ENCODE peak calls at places on chromosome 19, in five cellular contexts. One of them, this sample, is unnamed.

GRCh38 chr19:35882074-35882832 is 13.9 kb downstream of the APLP1 start:
- DNase-seq in stimulated activated CD8-positive, alpha-beta memory T cell treated with anti-CD3 and anti-CD28 coated beads, Interleukin-12 subunit alpha, Interleukin-12 subunit beta, amount 100 ng/mL, for 4 hours: no peak
- DNase-seq in body of pancreas: peak; percentile 51
- DNase-seq in Panc1: peak; percentile 87
- DNase-seq in activated CD8-positive, alpha-beta memory T cell treated with anti-CD3 and anti-CD28 coated beads, Interleukin-2, amount 50 U/mL, for 4 hours: no peak
- DNase-seq in this sample: peak; percentile 54

GRCh38 chr19:55251296-55252081 is 7.3 kb downstream of the PPP6R1 start:
- DNase-seq in body of pancreas: no peak
- DNase-seq in Panc1: no peak
- DNase-seq in stimulated activated CD8-positive, alpha-beta memory T cell treated with anti-CD3 and anti-CD28 coated beads, Interleukin-12 subunit alpha, Interleukin-12 subunit beta, amount 100 ng/mL, for 4 hours: peak; percentile 34
- DNase-seq in activated CD8-positive, alpha-beta memory T cell treated with anti-CD3 and anti-CD28 coated beads, Interleukin-2, amount 50 U/mL, for 4 hours: peak; percentile 44
- DNase-seq in this sample: no peak

GRCh38 chr19:16435999-16436650 is 35.6 kb downstream of the EPS15L1 start:
- DNase-seq in body of pancreas: no peak
- DNase-seq in Panc1: no peak
- DNase-seq in stimulated activated CD8-positive, alpha-beta memory T cell treated with anti-CD3 and anti-CD28 coated beads, Interleukin-12 subunit alpha, Interleukin-12 subunit beta, amount 100 ng/mL, for 4 hours: no peak
- DNase-seq in activated CD8-positive, alpha-beta memory T cell treated with anti-CD3 and anti-CD28 coated beads, Interleukin-2, amount 50 U/mL, for 4 hours: no peak
- DNase-seq in this sample: no peak

GRCh38 chr19:55635334-55635717 is 5.5 kb upstream of the ZNF580 start:
- DNase-seq in stimulated activated CD8-positive, alpha-beta memory T cell treated with anti-CD3 and anti-CD28 coated beads, Interleukin-12 subunit alpha, Interleukin-12 subunit beta, amount 100 ng/mL, for 4 hours: no peak
- DNase-seq in body of pancreas: no peak
- DNase-seq in activated CD8-positive, alpha-beta memory T cell treated with anti-CD3 and anti-CD28 coated beads, Interleukin-2, amount 50 U/mL, for 4 hours: no peak
- DNase-seq in Panc1: no peak
- DNase-seq in this sample: no peak

GRCh38 chr19:4066176-4066606 is 508 bp downstream of the ZBTB7A start:
- DNase-seq in stimulated activated CD8-positive, alpha-beta memory T cell treated with anti-CD3 and anti-CD28 coated beads, Interleukin-12 subunit alpha, Interleukin-12 subunit beta, amount 100 ng/mL, for 4 hours: peak; percentile 52
- DNase-seq in Panc1: no peak
- DNase-seq in body of pancreas: no peak
- DNase-seq in activated CD8-positive, alpha-beta memory T cell treated with anti-CD3 and anti-CD28 coated beads, Interleukin-2, amount 50 U/mL, for 4 hours: peak; percentile 70
- DNase-seq in this sample: no peak

GRCh38 chr19:3324405-3324856 is 42.0 kb upstream of the NFIC start:
- DNase-seq in Panc1: peak; percentile 39
- DNase-seq in activated CD8-positive, alpha-beta memory T cell treated with anti-CD3 and anti-CD28 coated beads, Interleukin-2, amount 50 U/mL, for 4 hours: peak; percentile 74
- DNase-seq in stimulated activated CD8-positive, alpha-beta memory T cell treated with anti-CD3 and anti-CD28 coated beads, Interleukin-12 subunit alpha, Interleukin-12 subunit beta, amount 100 ng/mL, for 4 hours: peak; percentile 44
- DNase-seq in body of pancreas: peak; percentile 74
- DNase-seq in this sample: no peak

GRCh38 chr19:53596056-53596455 is 35.7 kb upstream of the DPRX start:
- DNase-seq in activated CD8-positive, alpha-beta memory T cell treated with anti-CD3 and anti-CD28 coated beads, Interleukin-2, amount 50 U/mL, for 4 hours: no peak
- DNase-seq in Panc1: no peak
- DNase-seq in body of pancreas: no peak
- DNase-seq in stimulated activated CD8-positive, alpha-beta memory T cell treated with anti-CD3 and anti-CD28 coated beads, Interleukin-12 subunit alpha, Interleukin-12 subunit beta, amount 100 ng/mL, for 4 hours: no peak
- DNase-seq in this sample: no peak

GRCh38 chr19:1045247-1045603 is 5.3 kb downstream of the ABCA7 start:
- DNase-seq in Panc1: no peak
- DNase-seq in activated CD8-positive, alpha-beta memory T cell treated with anti-CD3 and anti-CD28 coated beads, Interleukin-2, amount 50 U/mL, for 4 hours: peak; percentile 46
- DNase-seq in body of pancreas: peak; percentile 50
- DNase-seq in stimulated activated CD8-positive, alpha-beta memory T cell treated with anti-CD3 and anti-CD28 coated beads, Interleukin-12 subunit alpha, Interleukin-12 subunit beta, amount 100 ng/mL, for 4 hours: no peak
- DNase-seq in this sample: no peak

GRCh38 chr19:21496876-21497275 is 8.5 kb upstream of the ZNF429 start:
- DNase-seq in activated CD8-positive, alpha-beta memory T cell treated with anti-CD3 and anti-CD28 coated beads, Interleukin-2, amount 50 U/mL, for 4 hours: no peak
- DNase-seq in body of pancreas: no peak
- DNase-seq in stimulated activated CD8-positive, alpha-beta memory T cell treated with anti-CD3 and anti-CD28 coated beads, Interleukin-12 subunit alpha, Interleukin-12 subunit beta, amount 100 ng/mL, for 4 hours: no peak
- DNase-seq in Panc1: no peak
- DNase-seq in this sample: no peak

GRCh38 chr19:5250127-5250659 is 90.4 kb downstream of the PTPRS start:
- DNase-seq in stimulated activated CD8-positive, alpha-beta memory T cell treated with anti-CD3 and anti-CD28 coated beads, Interleukin-12 subunit alpha, Interleukin-12 subunit beta, amount 100 ng/mL, for 4 hours: no peak
- DNase-seq in activated CD8-positive, alpha-beta memory T cell treated with anti-CD3 and anti-CD28 coated beads, Interleukin-2, amount 50 U/mL, for 4 hours: no peak
- DNase-seq in body of pancreas: peak; percentile 91
- DNase-seq in Panc1: no peak
- DNase-seq in this sample: no peak

GRCh38 chr19:32862173-32862572 is 7.4 kb downstream of the SLC7A9 start:
- DNase-seq in Panc1: no peak
- DNase-seq in stimulated activated CD8-positive, alpha-beta memory T cell treated with anti-CD3 and anti-CD28 coated beads, Interleukin-12 subunit alpha, Interleukin-12 subunit beta, amount 100 ng/mL, for 4 hours: no peak
- DNase-seq in body of pancreas: no peak
- DNase-seq in activated CD8-positive, alpha-beta memory T cell treated with anti-CD3 and anti-CD28 coated beads, Interleukin-2, amount 50 U/mL, for 4 hours: no peak
- DNase-seq in this sample: no peak

GRCh38 chr19:31674503-31675186 is 325.4 kb upstream of the TSHZ3 start:
- DNase-seq in activated CD8-positive, alpha-beta memory T cell treated with anti-CD3 and anti-CD28 coated beads, Interleukin-2, amount 50 U/mL, for 4 hours: no peak
- DNase-seq in stimulated activated CD8-positive, alpha-beta memory T cell treated with anti-CD3 and anti-CD28 coated beads, Interleukin-12 subunit alpha, Interleukin-12 subunit beta, amount 100 ng/mL, for 4 hours: no peak
- DNase-seq in Panc1: no peak
- DNase-seq in body of pancreas: no peak
- DNase-seq in this sample: no peak

GRCh38 chr19:42279902-42280760 is 11.1 kb downstream of the CIC start:
- DNase-seq in activated CD8-positive, alpha-beta memory T cell treated with anti-CD3 and anti-CD28 coated beads, Interleukin-2, amount 50 U/mL, for 4 hours: peak; percentile 80
- DNase-seq in body of pancreas: peak; percentile 85
- DNase-seq in Panc1: no peak
- DNase-seq in stimulated activated CD8-positive, alpha-beta memory T cell treated with anti-CD3 and anti-CD28 coated beads, Interleukin-12 subunit alpha, Interleukin-12 subunit beta, amount 100 ng/mL, for 4 hours: peak; percentile 69
- DNase-seq in this sample: no peak

GRCh38 chr19:38654478-38655079 is 7.1 kb downstream of the ACTN4 start:
- DNase-seq in Panc1: no peak
- DNase-seq in stimulated activated CD8-positive, alpha-beta memory T cell treated with anti-CD3 and anti-CD28 coated beads, Interleukin-12 subunit alpha, Interleukin-12 subunit beta, amount 100 ng/mL, for 4 hours: no peak
- DNase-seq in body of pancreas: no peak
- DNase-seq in activated CD8-positive, alpha-beta memory T cell treated with anti-CD3 and anti-CD28 coated beads, Interleukin-2, amount 50 U/mL, for 4 hours: no peak
- DNase-seq in this sample: no peak

GRCh38 chr19:47253467-47253881 is 2.9 kb upstream of the CCDC9 start:
- DNase-seq in Panc1: no peak
- DNase-seq in body of pancreas: no peak
- DNase-seq in activated CD8-positive, alpha-beta memory T cell treated with anti-CD3 and anti-CD28 coated beads, Interleukin-2, amount 50 U/mL, for 4 hours: no peak
- DNase-seq in stimulated activated CD8-positive, alpha-beta memory T cell treated with anti-CD3 and anti-CD28 coated beads, Interleukin-12 subunit alpha, Interleukin-12 subunit beta, amount 100 ng/mL, for 4 hours: no peak
- DNase-seq in this sample: peak; percentile 69

GRCh38 chr19:34236035-34236793 is 18.1 kb upstream of the GARRE1 start:
- DNase-seq in stimulated activated CD8-positive, alpha-beta memory T cell treated with anti-CD3 and anti-CD28 coated beads, Interleukin-12 subunit alpha, Interleukin-12 subunit beta, amount 100 ng/mL, for 4 hours: no peak
- DNase-seq in activated CD8-positive, alpha-beta memory T cell treated with anti-CD3 and anti-CD28 coated beads, Interleukin-2, amount 50 U/mL, for 4 hours: no peak
- DNase-seq in Panc1: no peak
- DNase-seq in body of pancreas: no peak
- DNase-seq in this sample: no peak

GRCh38 chr19:23770672-23771250 is 12.1 kb upstream of the ZNF681 start:
- DNase-seq in stimulated activated CD8-positive, alpha-beta memory T cell treated with anti-CD3 and anti-CD28 coated beads, Interleukin-12 subunit alpha, Interleukin-12 subunit beta, amount 100 ng/mL, for 4 hours: no peak
- DNase-seq in activated CD8-positive, alpha-beta memory T cell treated with anti-CD3 and anti-CD28 coated beads, Interleukin-2, amount 50 U/mL, for 4 hours: no peak
- DNase-seq in body of pancreas: no peak
- DNase-seq in Panc1: no peak
- DNase-seq in this sample: no peak

GRCh38 chr19:49151339-49152217 is 3.6 kb downstream of the HRC start:
- DNase-seq in Panc1: peak; percentile 66
- DNase-seq in activated CD8-positive, alpha-beta memory T cell treated with anti-CD3 and anti-CD28 coated beads, Interleukin-2, amount 50 U/mL, for 4 hours: peak; percentile 32
- DNase-seq in stimulated activated CD8-positive, alpha-beta memory T cell treated with anti-CD3 and anti-CD28 coated beads, Interleukin-12 subunit alpha, Interleukin-12 subunit beta, amount 100 ng/mL, for 4 hours: no peak
- DNase-seq in body of pancreas: peak; percentile 97
- DNase-seq in this sample: no peak

GRCh38 chr19:17687141-17687856 is 855 bp downstream of the UNC13A start:
- DNase-seq in body of pancreas: no peak
- DNase-seq in activated CD8-positive, alpha-beta memory T cell treated with anti-CD3 and anti-CD28 coated beads, Interleukin-2, amount 50 U/mL, for 4 hours: no peak
- DNase-seq in Panc1: no peak
- DNase-seq in stimulated activated CD8-positive, alpha-beta memory T cell treated with anti-CD3 and anti-CD28 coated beads, Interleukin-12 subunit alpha, Interleukin-12 subunit beta, amount 100 ng/mL, for 4 hours: no peak
- DNase-seq in this sample: no peak

GRCh38 chr19:46107371-46107770 is 17.1 kb downstream of the IGFL3 start:
- DNase-seq in activated CD8-positive, alpha-beta memory T cell treated with anti-CD3 and anti-CD28 coated beads, Interleukin-2, amount 50 U/mL, for 4 hours: no peak
- DNase-seq in Panc1: no peak
- DNase-seq in stimulated activated CD8-positive, alpha-beta memory T cell treated with anti-CD3 and anti-CD28 coated beads, Interleukin-12 subunit alpha, Interleukin-12 subunit beta, amount 100 ng/mL, for 4 hours: no peak
- DNase-seq in body of pancreas: no peak
- DNase-seq in this sample: no peak

GRCh38 chr19:18418725-18419194 is 438 bp upstream of the SSBP4 start:
- DNase-seq in Panc1: no peak
- DNase-seq in activated CD8-positive, alpha-beta memory T cell treated with anti-CD3 and anti-CD28 coated beads, Interleukin-2, amount 50 U/mL, for 4 hours: no peak
- DNase-seq in stimulated activated CD8-positive, alpha-beta memory T cell treated with anti-CD3 and anti-CD28 coated beads, Interleukin-12 subunit alpha, Interleukin-12 subunit beta, amount 100 ng/mL, for 4 hours: peak; percentile 41
- DNase-seq in body of pancreas: peak; percentile 50
- DNase-seq in this sample: no peak

GRCh38 chr19:15042003-15042402 is 7.3 kb upstream of the CASP14 start:
- DNase-seq in stimulated activated CD8-positive, alpha-beta memory T cell treated with anti-CD3 and anti-CD28 coated beads, Interleukin-12 subunit alpha, Interleukin-12 subunit beta, amount 100 ng/mL, for 4 hours: no peak
- DNase-seq in body of pancreas: no peak
- DNase-seq in Panc1: no peak
- DNase-seq in activated CD8-positive, alpha-beta memory T cell treated with anti-CD3 and anti-CD28 coated beads, Interleukin-2, amount 50 U/mL, for 4 hours: no peak
- DNase-seq in this sample: no peak

GRCh38 chr19:16886305-16886880 is 2.4 kb upstream of the F2RL3 start:
- DNase-seq in stimulated activated CD8-positive, alpha-beta memory T cell treated with anti-CD3 and anti-CD28 coated beads, Interleukin-12 subunit alpha, Interleukin-12 subunit beta, amount 100 ng/mL, for 4 hours: no peak
- DNase-seq in activated CD8-positive, alpha-beta memory T cell treated with anti-CD3 and anti-CD28 coated beads, Interleukin-2, amount 50 U/mL, for 4 hours: no peak
- DNase-seq in Panc1: no peak
- DNase-seq in body of pancreas: peak; percentile 30
- DNase-seq in this sample: no peak

GRCh38 chr19:9789066-9789465 is 20.5 kb upstream of the ZNF846 start:
- DNase-seq in stimulated activated CD8-positive, alpha-beta memory T cell treated with anti-CD3 and anti-CD28 coated beads, Interleukin-12 subunit alpha, Interleukin-12 subunit beta, amount 100 ng/mL, for 4 hours: no peak
- DNase-seq in Panc1: no peak
- DNase-seq in activated CD8-positive, alpha-beta memory T cell treated with anti-CD3 and anti-CD28 coated beads, Interleukin-2, amount 50 U/mL, for 4 hours: no peak
- DNase-seq in body of pancreas: no peak
- DNase-seq in this sample: no peak

GRCh38 chr19:49988433-49988832 is 27.5 kb upstream of the SIGLEC11 start:
- DNase-seq in Panc1: no peak
- DNase-seq in activated CD8-positive, alpha-beta memory T cell treated with anti-CD3 and anti-CD28 coated beads, Interleukin-2, amount 50 U/mL, for 4 hours: no peak
- DNase-seq in body of pancreas: no peak
- DNase-seq in stimulated activated CD8-positive, alpha-beta memory T cell treated with anti-CD3 and anti-CD28 coated beads, Interleukin-12 subunit alpha, Interleukin-12 subunit beta, amount 100 ng/mL, for 4 hours: no peak
- DNase-seq in this sample: no peak

GRCh38 chr19:5621311-5621944 is 1.1 kb downstream of the SAFB2 start:
- DNase-seq in activated CD8-positive, alpha-beta memory T cell treated with anti-CD3 and anti-CD28 coated beads, Interleukin-2, amount 50 U/mL, for 4 hours: no peak
- DNase-seq in Panc1: no peak
- DNase-seq in stimulated activated CD8-positive, alpha-beta memory T cell treated with anti-CD3 and anti-CD28 coated beads, Interleukin-12 subunit alpha, Interleukin-12 subunit beta, amount 100 ng/mL, for 4 hours: no peak
- DNase-seq in body of pancreas: peak; percentile 22
- DNase-seq in this sample: no peak

GRCh38 chr19:18840288-18841260 is 8.8 kb downstream of the UPF1 start:
- DNase-seq in activated CD8-positive, alpha-beta memory T cell treated with anti-CD3 and anti-CD28 coated beads, Interleukin-2, amount 50 U/mL, for 4 hours: no peak
- DNase-seq in Panc1: no peak
- DNase-seq in stimulated activated CD8-positive, alpha-beta memory T cell treated with anti-CD3 and anti-CD28 coated beads, Interleukin-12 subunit alpha, Interleukin-12 subunit beta, amount 100 ng/mL, for 4 hours: no peak
- DNase-seq in body of pancreas: no peak
- DNase-seq in this sample: no peak

GRCh38 chr19:33429891-33430673 is 56.6 kb downstream of the CEBPG start:
- DNase-seq in stimulated activated CD8-positive, alpha-beta memory T cell treated with anti-CD3 and anti-CD28 coated beads, Interleukin-12 subunit alpha, Interleukin-12 subunit beta, amount 100 ng/mL, for 4 hours: no peak
- DNase-seq in activated CD8-positive, alpha-beta memory T cell treated with anti-CD3 and anti-CD28 coated beads, Interleukin-2, amount 50 U/mL, for 4 hours: no peak
- DNase-seq in body of pancreas: no peak
- DNase-seq in Panc1: no peak
- DNase-seq in this sample: no peak

GRCh38 chr19:46998445-46999142 is 21.0 kb upstream of the NPAS1 start:
- DNase-seq in body of pancreas: no peak
- DNase-seq in Panc1: no peak
- DNase-seq in stimulated activated CD8-positive, alpha-beta memory T cell treated with anti-CD3 and anti-CD28 coated beads, Interleukin-12 subunit alpha, Interleukin-12 subunit beta, amount 100 ng/mL, for 4 hours: no peak
- DNase-seq in activated CD8-positive, alpha-beta memory T cell treated with anti-CD3 and anti-CD28 coated beads, Interleukin-2, amount 50 U/mL, for 4 hours: no peak
- DNase-seq in this sample: no peak

GRCh38 chr19:58325623-58326022 is 1.2 kb upstream of the ZSCAN22 start:
- DNase-seq in activated CD8-positive, alpha-beta memory T cell treated with anti-CD3 and anti-CD28 coated beads, Interleukin-2, amount 50 U/mL, for 4 hours: no peak
- DNase-seq in Panc1: no peak
- DNase-seq in stimulated activated CD8-positive, alpha-beta memory T cell treated with anti-CD3 and anti-CD28 coated beads, Interleukin-12 subunit alpha, Interleukin-12 subunit beta, amount 100 ng/mL, for 4 hours: no peak
- DNase-seq in body of pancreas: no peak
- DNase-seq in this sample: no peak

GRCh38 chr19:52200044-52200443 is 10.2 kb downstream of the PPP2R1A start:
- DNase-seq in Panc1: no peak
- DNase-seq in body of pancreas: no peak
- DNase-seq in stimulated activated CD8-positive, alpha-beta memory T cell treated with anti-CD3 and anti-CD28 coated beads, Interleukin-12 subunit alpha, Interleukin-12 subunit beta, amount 100 ng/mL, for 4 hours: no peak
- DNase-seq in activated CD8-positive, alpha-beta memory T cell treated with anti-CD3 and anti-CD28 coated beads, Interleukin-2, amount 50 U/mL, for 4 hours: no peak
- DNase-seq in this sample: peak; percentile 42

GRCh38 chr19:10644351-10645007 is 9.7 kb upstream of the ILF3 start:
- DNase-seq in stimulated activated CD8-positive, alpha-beta memory T cell treated with anti-CD3 and anti-CD28 coated beads, Interleukin-12 subunit alpha, Interleukin-12 subunit beta, amount 100 ng/mL, for 4 hours: peak; percentile 73
- DNase-seq in activated CD8-positive, alpha-beta memory T cell treated with anti-CD3 and anti-CD28 coated beads, Interleukin-2, amount 50 U/mL, for 4 hours: peak; percentile 88
- DNase-seq in body of pancreas: peak; percentile 90
- DNase-seq in Panc1: peak; percentile 27
- DNase-seq in this sample: no peak

GRCh38 chr19:19460258-19460731 is 54.8 kb downstream of the GATAD2A start:
- DNase-seq in stimulated activated CD8-positive, alpha-beta memory T cell treated with anti-CD3 and anti-CD28 coated beads, Interleukin-12 subunit alpha, Interleukin-12 subunit beta, amount 100 ng/mL, for 4 hours: no peak
- DNase-seq in Panc1: no peak
- DNase-seq in activated CD8-positive, alpha-beta memory T cell treated with anti-CD3 and anti-CD28 coated beads, Interleukin-2, amount 50 U/mL, for 4 hours: peak; percentile 32
- DNase-seq in body of pancreas: no peak
- DNase-seq in this sample: no peak

GRCh38 chr19:38729653-38730469 is 14.4 kb downstream of the CAPN12 start:
- DNase-seq in activated CD8-positive, alpha-beta memory T cell treated with anti-CD3 and anti-CD28 coated beads, Interleukin-2, amount 50 U/mL, for 4 hours: peak; percentile 81
- DNase-seq in body of pancreas: peak; percentile 78
- DNase-seq in stimulated activated CD8-positive, alpha-beta memory T cell treated with anti-CD3 and anti-CD28 coated beads, Interleukin-12 subunit alpha, Interleukin-12 subunit beta, amount 100 ng/mL, for 4 hours: peak; percentile 57
- DNase-seq in Panc1: peak; percentile 61
- DNase-seq in this sample: no peak

GRCh38 chr19:32178841-32179410 is 166.5 kb upstream of the ZNF507 start:
- DNase-seq in stimulated activated CD8-positive, alpha-beta memory T cell treated with anti-CD3 and anti-CD28 coated beads, Interleukin-12 subunit alpha, Interleukin-12 subunit beta, amount 100 ng/mL, for 4 hours: no peak
- DNase-seq in body of pancreas: no peak
- DNase-seq in Panc1: no peak
- DNase-seq in activated CD8-positive, alpha-beta memory T cell treated with anti-CD3 and anti-CD28 coated beads, Interleukin-2, amount 50 U/mL, for 4 hours: no peak
- DNase-seq in this sample: no peak

GRCh38 chr19:45444318-45445041 is 20.8 kb upstream of the ERCC1 start:
- DNase-seq in Panc1: no peak
- DNase-seq in activated CD8-positive, alpha-beta memory T cell treated with anti-CD3 and anti-CD28 coated beads, Interleukin-2, amount 50 U/mL, for 4 hours: peak; percentile 71
- DNase-seq in body of pancreas: peak; percentile 98
- DNase-seq in stimulated activated CD8-positive, alpha-beta memory T cell treated with anti-CD3 and anti-CD28 coated beads, Interleukin-12 subunit alpha, Interleukin-12 subunit beta, amount 100 ng/mL, for 4 hours: peak; percentile 64
- DNase-seq in this sample: no peak

GRCh38 chr19:46951236-46951986 is 68.2 kb upstream of the NPAS1 start:
- DNase-seq in stimulated activated CD8-positive, alpha-beta memory T cell treated with anti-CD3 and anti-CD28 coated beads, Interleukin-12 subunit alpha, Interleukin-12 subunit beta, amount 100 ng/mL, for 4 hours: no peak
- DNase-seq in activated CD8-positive, alpha-beta memory T cell treated with anti-CD3 and anti-CD28 coated beads, Interleukin-2, amount 50 U/mL, for 4 hours: no peak
- DNase-seq in Panc1: no peak
- DNase-seq in body of pancreas: no peak
- DNase-seq in this sample: no peak

GRCh38 chr19:4304509-4305252 is at the start of gene FSD1:
- DNase-seq in Panc1: no peak
- DNase-seq in stimulated activated CD8-positive, alpha-beta memory T cell treated with anti-CD3 and anti-CD28 coated beads, Interleukin-12 subunit alpha, Interleukin-12 subunit beta, amount 100 ng/mL, for 4 hours: peak; percentile 53
- DNase-seq in body of pancreas: no peak
- DNase-seq in activated CD8-positive, alpha-beta memory T cell treated with anti-CD3 and anti-CD28 coated beads, Interleukin-2, amount 50 U/mL, for 4 hours: peak; percentile 65
- DNase-seq in this sample: no peak

GRCh38 chr19:56271096-56271495 is 1.5 kb upstream of the EDDM13 start:
- DNase-seq in body of pancreas: no peak
- DNase-seq in stimulated activated CD8-positive, alpha-beta memory T cell treated with anti-CD3 and anti-CD28 coated beads, Interleukin-12 subunit alpha, Interleukin-12 subunit beta, amount 100 ng/mL, for 4 hours: no peak
- DNase-seq in activated CD8-positive, alpha-beta memory T cell treated with anti-CD3 and anti-CD28 coated beads, Interleukin-2, amount 50 U/mL, for 4 hours: no peak
- DNase-seq in Panc1: no peak
- DNase-seq in this sample: no peak